ENCODE peak calls at places on chromosomes 4 and X, in seven cellular contexts. One of them, this sample, is unnamed.

GRCh38 chrX:111020283-111020682 is 75.7 kb upstream of the PAK3 start:
- DNase-seq in GM03348: no peak
- DNase-seq in foreskin fibroblast: no peak
- DNase-seq in epithelial cell of esophagus: peak
- DNase-seq in activated CD8-positive, alpha-beta memory T cell treated with anti-CD3 and anti-CD28 coated beads for 48 hours: no peak
- DNase-seq in RWPE1: no peak
- DNase-seq in CD8-positive, alpha-beta memory T cell: no peak
- DNase-seq in this sample: no peak

GRCh38 chr4:124846306-124846705 is 133.8 kb upstream of the ANKRD50 start:
- DNase-seq in foreskin fibroblast: no peak
- DNase-seq in GM03348: no peak
- DNase-seq in epithelial cell of esophagus: peak
- DNase-seq in RWPE1: peak
- DNase-seq in activated CD8-positive, alpha-beta memory T cell treated with anti-CD3 and anti-CD28 coated beads for 48 hours: no peak
- DNase-seq in CD8-positive, alpha-beta memory T cell: no peak
- DNase-seq in this sample: no peak

GRCh38 chrX:71367396-71367795 is 1.2 kb downstream of the TAF1 start:
- DNase-seq in GM03348: no peak
- DNase-seq in activated CD8-positive, alpha-beta memory T cell treated with anti-CD3 and anti-CD28 coated beads for 48 hours: peak
- DNase-seq in epithelial cell of esophagus: no peak
- DNase-seq in foreskin fibroblast: no peak
- DNase-seq in CD8-positive, alpha-beta memory T cell: no peak
- DNase-seq in RWPE1: no peak
- DNase-seq in this sample: no peak

GRCh38 chr4:105966046-105966445 is 70.8 kb downstream of the NPNT start:
- DNase-seq in epithelial cell of esophagus: peak
- DNase-seq in RWPE1: peak
- DNase-seq in CD8-positive, alpha-beta memory T cell: no peak
- DNase-seq in GM03348: peak
- DNase-seq in foreskin fibroblast: peak
- DNase-seq in activated CD8-positive, alpha-beta memory T cell treated with anti-CD3 and anti-CD28 coated beads for 48 hours: no peak
- DNase-seq in this sample: no peak

GRCh38 chr4:48938831-48939230 is 32.3 kb upstream of the OCIAD2 start:
- DNase-seq in GM03348: no peak
- DNase-seq in epithelial cell of esophagus: peak
- DNase-seq in CD8-positive, alpha-beta memory T cell: no peak
- DNase-seq in foreskin fibroblast: no peak
- DNase-seq in activated CD8-positive, alpha-beta memory T cell treated with anti-CD3 and anti-CD28 coated beads for 48 hours: no peak
- DNase-seq in RWPE1: no peak
- DNase-seq in this sample: no peak

GRCh38 chrX:69297521-69297920 is 132.3 kb upstream of the PJA1 start:
- DNase-seq in activated CD8-positive, alpha-beta memory T cell treated with anti-CD3 and anti-CD28 coated beads for 48 hours: no peak
- DNase-seq in GM03348: no peak
- DNase-seq in CD8-positive, alpha-beta memory T cell: no peak
- DNase-seq in epithelial cell of esophagus: no peak
- DNase-seq in RWPE1: no peak
- DNase-seq in foreskin fibroblast: no peak
- DNase-seq in this sample: no peak

GRCh38 chr4:48779095-48779997 is 733 bp downstream of the FRYL start:
- DNase-seq in foreskin fibroblast: peak
- DNase-seq in RWPE1: peak
- DNase-seq in CD8-positive, alpha-beta memory T cell: peak
- DNase-seq in GM03348: peak
- DNase-seq in epithelial cell of esophagus: peak
- DNase-seq in activated CD8-positive, alpha-beta memory T cell treated with anti-CD3 and anti-CD28 coated beads for 48 hours: peak
- DNase-seq in this sample: no peak

GRCh38 chrX:112081781-112082482 is 644 bp downstream of the TRPC5 start:
- DNase-seq in foreskin fibroblast: no peak
- DNase-seq in RWPE1: no peak
- DNase-seq in GM03348: no peak
- DNase-seq in activated CD8-positive, alpha-beta memory T cell treated with anti-CD3 and anti-CD28 coated beads for 48 hours: no peak
- DNase-seq in CD8-positive, alpha-beta memory T cell: no peak
- DNase-seq in epithelial cell of esophagus: no peak
- DNase-seq in this sample: no peak

GRCh38 chr4:152605641-152606304 is 69.9 kb upstream of the FBXW7 start:
- DNase-seq in GM03348: peak
- DNase-seq in RWPE1: no peak
- DNase-seq in activated CD8-positive, alpha-beta memory T cell treated with anti-CD3 and anti-CD28 coated beads for 48 hours: no peak
- DNase-seq in CD8-positive, alpha-beta memory T cell: no peak
- DNase-seq in foreskin fibroblast: peak
- DNase-seq in epithelial cell of esophagus: peak
- DNase-seq in this sample: peak

GRCh38 chr4:176272799-176273198 is 3.8 kb upstream of the ASB5 start:
- DNase-seq in GM03348: no peak
- DNase-seq in CD8-positive, alpha-beta memory T cell: no peak
- DNase-seq in epithelial cell of esophagus: no peak
- DNase-seq in RWPE1: no peak
- DNase-seq in foreskin fibroblast: no peak
- DNase-seq in activated CD8-positive, alpha-beta memory T cell treated with anti-CD3 and anti-CD28 coated beads for 48 hours: no peak
- DNase-seq in this sample: no peak

GRCh38 chr4:150140774-150141400 is 62.6 kb downstream of the DCLK2 start:
- DNase-seq in epithelial cell of esophagus: peak
- DNase-seq in RWPE1: peak
- DNase-seq in foreskin fibroblast: peak
- DNase-seq in GM03348: peak
- DNase-seq in activated CD8-positive, alpha-beta memory T cell treated with anti-CD3 and anti-CD28 coated beads for 48 hours: no peak
- DNase-seq in CD8-positive, alpha-beta memory T cell: no peak
- DNase-seq in this sample: no peak

GRCh38 chr4:92516450-92516849 is 212.7 kb downstream of the GRID2 start:
- DNase-seq in GM03348: no peak
- DNase-seq in foreskin fibroblast: no peak
- DNase-seq in RWPE1: no peak
- DNase-seq in epithelial cell of esophagus: no peak
- DNase-seq in CD8-positive, alpha-beta memory T cell: no peak
- DNase-seq in activated CD8-positive, alpha-beta memory T cell treated with anti-CD3 and anti-CD28 coated beads for 48 hours: no peak
- DNase-seq in this sample: no peak

GRCh38 chr4:99809326-99809725 is 7.3 kb upstream of the DAPP1 start:
- DNase-seq in epithelial cell of esophagus: no peak
- DNase-seq in foreskin fibroblast: no peak
- DNase-seq in activated CD8-positive, alpha-beta memory T cell treated with anti-CD3 and anti-CD28 coated beads for 48 hours: no peak
- DNase-seq in CD8-positive, alpha-beta memory T cell: no peak
- DNase-seq in GM03348: no peak
- DNase-seq in RWPE1: no peak
- DNase-seq in this sample: no peak

GRCh38 chr4:1354136-1354982 is 7.4 kb downstream of the UVSSA start:
- DNase-seq in foreskin fibroblast: no peak
- DNase-seq in CD8-positive, alpha-beta memory T cell: no peak
- DNase-seq in activated CD8-positive, alpha-beta memory T cell treated with anti-CD3 and anti-CD28 coated beads for 48 hours: no peak
- DNase-seq in RWPE1: no peak
- DNase-seq in epithelial cell of esophagus: no peak
- DNase-seq in GM03348: no peak
- DNase-seq in this sample: no peak

GRCh38 chr4:148289740-148290139 is 152.5 kb downstream of the NR3C2 start:
- DNase-seq in CD8-positive, alpha-beta memory T cell: no peak
- DNase-seq in RWPE1: no peak
- DNase-seq in foreskin fibroblast: no peak
- DNase-seq in activated CD8-positive, alpha-beta memory T cell treated with anti-CD3 and anti-CD28 coated beads for 48 hours: no peak
- DNase-seq in epithelial cell of esophagus: no peak
- DNase-seq in GM03348: no peak
- DNase-seq in this sample: no peak

GRCh38 chr4:100367451-100367850 is 150.4 kb downstream of the EMCN start:
- DNase-seq in GM03348: no peak
- DNase-seq in activated CD8-positive, alpha-beta memory T cell treated with anti-CD3 and anti-CD28 coated beads for 48 hours: no peak
- DNase-seq in epithelial cell of esophagus: no peak
- DNase-seq in RWPE1: no peak
- DNase-seq in CD8-positive, alpha-beta memory T cell: no peak
- DNase-seq in foreskin fibroblast: peak
- DNase-seq in this sample: no peak

This sample was measured in D721Med.